ENCODE peak calls at places on chromosomes 13 and 19, in five cellular contexts. B, S, L, K and N are unnamed samples.

GRCh38 chr13:92807343-92807742 is 419.3 kb upstream of the GPC6 start:
- DNase-seq in B (no peak), S (no peak), L (no peak), K (no peak), N (no peak)

GRCh38 chr13:50991624-50992610 is 82.3 kb downstream of the RNASEH2B start:
- DNase-seq in B (no peak), S (no peak), L (no peak), K (no peak), N (no peak)

GRCh38 chr13:100573121-100573520 is 15.5 kb downstream of the GGACT start:
- DNase-seq in B (peak), S (peak), L (peak), K (peak), N (peak)

GRCh38 chr13:110304256-110304655 is 2.7 kb downstream of the COL4A1 start:
- DNase-seq in B (no peak), S (peak), L (peak), K (no peak), N (no peak)

GRCh38 chr13:94254737-94255136 is 224.7 kb downstream of the DCT start:
- DNase-seq in B (no peak), S (no peak), L (no peak), K (no peak), N (no peak)

GRCh38 chr19:12899891-12900518 is 9.0 kb downstream of the GCDH start:
- DNase-seq in B (no peak), S (no peak), L (no peak), K (no peak), N (no peak)

GRCh38 chr19:42179501-42179817 is 38.0 kb downstream of the DEDD2 start:
- DNase-seq in B (no peak), S (no peak), L (no peak), K (no peak), N (no peak)

GRCh38 chr19:33240181-33240771 is 14.6 kb upstream of the SLC7A10 start:
- DNase-seq in B (no peak), S (no peak), L (no peak), K (no peak), N (no peak)

GRCh38 chr19:56934438-56935090 is 94.0 kb upstream of the PEG3 start:
- DNase-seq in B (no peak), S (no peak), L (no peak), K (no peak), N (no peak)